ENCODE peak calls at places on chromosomes 16 and 17, in seven cellular contexts. C is SK-N-SH, F is HepG2, O is GM12891, Z is H1, A is K562, W is GM12878. K is an unnamed sample.
A peak's percentile ranks its signal among the peaks of the same experiment; 100 is the strongest.

GRCh38 chr17:81959362-81960129 is 1.4 kb downstream of the NOTUM start:
- DNase-seq in C (peak; percentile 96), F (peak; percentile 40), O (peak; percentile 79), Z (no peak), A (peak; percentile 85), W (no peak), K (peak; percentile 83)

GRCh38 chr16:57613514-57613913 is 14.9 kb upstream of the ADGRG1 start:
- DNase-seq in C (no peak), F (no peak), O (no peak), Z (no peak), A (no peak), W (no peak), K (no peak)

GRCh38 chr17:75875940-75876189 is 2.5 kb downstream of the TRIM47 start:
- DNase-seq in C (peak; percentile 64), F (no peak), O (no peak), Z (no peak), A (no peak), W (no peak), K (no peak)

GRCh38 chr16:4570688-4571321 is 14.7 kb downstream of the C16orf96 start:
- DNase-seq in C (no peak), F (no peak), O (no peak), Z (peak; percentile 80), A (no peak), W (no peak), K (no peak)

GRCh38 chr17:44859701-44860100 is 12.0 kb downstream of the HIGD1B start:
- DNase-seq in C (no peak), F (no peak), O (no peak), Z (no peak), A (no peak), W (no peak), K (no peak)

GRCh38 chr17:64355536-64356303 is 34.9 kb downstream of the PECAM1 start:
- DNase-seq in C (no peak), F (no peak), O (no peak), Z (no peak), A (no peak), W (no peak), K (no peak)

GRCh38 chr17:48294989-48295892 is 134.8 kb downstream of the SKAP1 start:
- DNase-seq in C (no peak), F (no peak), O (no peak), Z (no peak), A (peak; percentile 23), W (peak; percentile 47), K (no peak)

GRCh38 chr17:45228985-45229517 is 7.4 kb downstream of the FMNL1 start:
- DNase-seq in C (no peak), F (peak; percentile 56), O (peak; percentile 80), Z (no peak), A (peak; percentile 90), W (peak; percentile 68), K (peak; percentile 85)

GRCh38 chr17:3594976-3595375 is 14.2 kb downstream of the TRPV1 start:
- DNase-seq in C (no peak), F (no peak), O (no peak), Z (no peak), A (no peak), W (no peak), K (no peak)

GRCh38 chr16:54216268-54217187 is 70.1 kb downstream of the IRX3 start:
- DNase-seq in C (no peak), F (no peak), O (no peak), Z (no peak), A (no peak), W (no peak), K (no peak)

GRCh38 chr16:11212819-11213196 is 43.2 kb downstream of the SOCS1 start:
- DNase-seq in C (no peak), F (no peak), O (no peak), Z (no peak), A (no peak), W (no peak), K (no peak)

GRCh38 chr16:20023190-20023589 is 50.5 kb downstream of the GPR139 start:
- DNase-seq in C (no peak), F (peak; percentile 32), O (no peak), Z (no peak), A (no peak), W (no peak), K (no peak)

GRCh38 chr16:8958344-8958808 is 5.3 kb downstream of the USP7 start:
- DNase-seq in C (peak; percentile 62), F (no peak), O (no peak), Z (no peak), A (peak; percentile 40), W (no peak), K (no peak)

GRCh38 chr17:43588121-43588520 is 42.0 kb upstream of the ETV4 start:
- DNase-seq in C (no peak), F (no peak), O (no peak), Z (no peak), A (no peak), W (no peak), K (no peak)

GRCh38 chr16:74297296-74297665 is 667 bp downstream of the PSMD7 start:
- DNase-seq in C (peak; percentile 56), F (peak; percentile 24), O (no peak), Z (no peak), A (peak; percentile 63), W (no peak), K (no peak)

GRCh38 chr16:4404247-4404966 is 12.0 kb downstream of the CORO7 start:
- DNase-seq in C (peak; percentile 80), F (peak; percentile 51), O (peak; percentile 61), Z (peak; percentile 72), A (peak; percentile 72), W (no peak), K (peak; percentile 51)

GRCh38 chr17:75814900-75815373 is 29.3 kb downstream of the UNC13D start:
- DNase-seq in C (peak; percentile 47), F (no peak), O (no peak), Z (no peak), A (no peak), W (no peak), K (no peak)

GRCh38 chr17:57671546-57672204 is 73.4 kb downstream of the CCDC182 start:
- DNase-seq in C (peak; percentile 94), F (peak; percentile 69), O (peak; percentile 83), Z (peak; percentile 81), A (peak; percentile 86), W (no peak), K (peak; percentile 80)

GRCh38 chr17:45314761-45315549 is 1.9 kb downstream of the MAP3K14 start:
- DNase-seq in C (no peak), F (no peak), O (no peak), Z (no peak), A (no peak), W (no peak), K (no peak)

GRCh38 chr16:79571065-79571697 is 29.4 kb downstream of the MAF start:
- DNase-seq in C (no peak), F (no peak), O (no peak), Z (no peak), A (no peak), W (no peak), K (no peak)

GRCh38 chr17:81257533-81257932 is 18.4 kb downstream of the NDUFAF8 start:
- DNase-seq in C (no peak), F (no peak), O (no peak), Z (no peak), A (no peak), W (no peak), K (no peak)

GRCh38 chr17:60102632-60103047 is 23.9 kb upstream of the HEATR6 start:
- DNase-seq in C (no peak), F (no peak), O (no peak), Z (no peak), A (no peak), W (no peak), K (no peak)

GRCh38 chr17:74768069-74768762 is 7.9 kb downstream of the NAT9 start:
- DNase-seq in C (peak; percentile 52), F (no peak), O (no peak), Z (no peak), A (no peak), W (no peak), K (no peak)

GRCh38 chr17:74768763-74769114 is 7.4 kb downstream of the NAT9 start:
- DNase-seq in C (no peak), F (no peak), O (no peak), Z (no peak), A (no peak), W (no peak), K (no peak)

GRCh38 chr17:74769856-74770497 is 6.2 kb downstream of the NAT9 start:
- DNase-seq in C (peak; percentile 39), F (no peak), O (no peak), Z (no peak), A (no peak), W (no peak), K (no peak)

GRCh38 chr17:74770498-74771318 is 5.4 kb downstream of the NAT9 start:
- DNase-seq in C (peak; percentile 91), F (peak; percentile 81), O (peak; percentile 75), Z (no peak), A (peak; percentile 70), W (no peak), K (peak; percentile 74)

GRCh38 chr17:74769266-74769855 is 6.8 kb downstream of the NAT9 start:
- DNase-seq in C (no peak), F (no peak), O (no peak), Z (no peak), A (no peak), W (no peak), K (no peak)
- TF ChIP-seq POLR2AphosphoS5 in C (peak; percentile 3), F (no peak), O (no peak), Z (no peak), A (no peak), W (no peak), K (no peak)

GRCh38 chr17:17900615-17901520 is 64.1 kb upstream of the SREBF1 start:
- DNase-seq in C (peak; percentile 77), F (peak; percentile 96), O (no peak), Z (no peak), A (no peak), W (no peak), K (no peak)
- TF ChIP-seq TAF1 in C (no peak), F (no peak), O (no peak), Z (no peak), A (no peak), W (no peak), K (no peak)

DNA sequence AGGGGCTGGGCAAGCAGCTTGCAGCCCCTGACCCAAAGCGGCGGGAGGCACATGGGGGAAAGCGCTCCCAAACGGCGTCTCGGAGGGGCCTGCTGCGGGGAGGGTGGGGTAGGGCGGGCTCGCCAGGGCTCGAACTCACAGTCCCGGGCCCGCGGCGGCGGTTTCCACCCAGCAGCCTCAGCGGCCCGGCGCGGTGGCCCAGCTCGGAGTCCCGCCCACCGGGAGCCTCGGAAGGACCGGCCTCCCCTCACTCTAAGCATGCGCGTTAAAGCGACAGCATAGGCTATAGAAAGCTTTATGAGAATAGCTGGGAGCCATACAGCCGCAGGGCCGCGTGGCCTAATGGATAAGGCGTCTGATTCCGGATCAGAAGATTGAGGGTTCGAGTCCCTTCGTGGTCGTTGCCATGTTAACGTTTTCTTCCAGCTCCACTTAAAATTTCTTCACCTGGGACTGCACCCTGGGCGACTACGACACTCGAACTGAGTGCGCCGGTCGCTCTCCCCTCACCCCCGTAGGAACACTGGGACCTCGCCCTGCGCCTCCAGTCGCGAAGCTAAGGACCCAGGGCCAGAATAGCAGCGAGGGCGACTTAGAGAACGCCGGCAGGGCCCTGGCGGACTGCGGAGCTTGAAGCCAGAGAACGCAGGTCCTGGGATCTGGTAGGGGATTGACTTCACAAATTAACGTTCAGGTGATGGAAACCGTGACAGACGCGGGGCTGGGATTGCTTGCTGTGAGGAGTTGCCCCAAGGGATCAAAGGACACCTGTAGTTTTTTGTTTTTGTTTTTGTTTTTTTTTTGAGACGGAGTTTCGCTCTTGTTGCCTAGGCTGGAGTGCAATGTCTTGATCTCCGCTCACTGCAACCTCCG is 15.8 kb downstream of the ZNF213 start:
- DNase-seq in C (peak; percentile 98), F (peak; percentile 94), O (peak; percentile 97), Z (peak; percentile 96), A (peak; percentile 97), W (peak; percentile 95), K (peak; percentile 96)
- TF ChIP-seq POLR2AphosphoS5 in C (peak; percentile 19), F (no peak), O (no peak), Z (no peak), A (peak; percentile 20), W (no peak), K (no peak)

GRCh38 chr17:7851438-7852261 is 3.2 kb upstream of the TMEM88 start:
- DNase-seq in C (peak; percentile 94), F (peak; percentile 64), O (peak; percentile 90), Z (peak; percentile 82), A (peak; percentile 55), W (peak; percentile 73), K (peak; percentile 89)
- TF ChIP-seq TAF1 in C (no peak), F (no peak), O (no peak), Z (no peak), A (no peak), W (no peak), K (no peak)